ENCODE peak calls at places on chromosomes 2 and 18, in nine cellular contexts. F, J, R, P, N, L, Y, A and C are unnamed samples.

GRCh38 chr2:69619725-69620124 is 23.8 kb downstream of the AAK1 start:
- DNase-seq in L (no peak), P (no peak), Y (no peak), N (no peak), A (no peak), J (no peak), R (no peak), F (no peak), C (no peak)

GRCh38 chr2:207487650-207488315 is 42.0 kb upstream of the CREB1 start:
- DNase-seq in J (peak), P (no peak), Y (no peak), R (no peak), F (no peak), A (no peak), N (no peak), L (no peak), C (no peak)

GRCh38 chr2:145000376-145000775 is 480.5 kb upstream of the ZEB2 start:
- DNase-seq in N (no peak), Y (no peak), R (no peak), L (no peak), F (no peak), P (no peak), J (no peak), A (no peak), C (no peak)

GRCh38 chr2:174846941-174847938 is 83.0 kb upstream of the CHRNA1 start:
- DNase-seq in N (no peak), J (peak), F (no peak), P (no peak), L (peak), R (no peak), Y (no peak), A (no peak), C (no peak)

GRCh38 chr2:27494944-27495554 is at the start of gene FNDC4:
- DNase-seq in J (no peak), P (no peak), N (no peak), A (peak), L (no peak), Y (peak), R (no peak), F (peak), C (no peak)

GRCh38 chr2:95073856-95074662 is 47.5 kb downstream of the MRPS5 start:
- DNase-seq in Y (no peak), A (no peak), N (no peak), F (no peak), R (no peak), J (no peak), P (no peak), L (peak), C (no peak)

GRCh38 chr2:188524519-188525113 is 232.9 kb downstream of the GULP1 start:
- DNase-seq in F (peak), L (no peak), Y (peak), R (no peak), J (peak), P (no peak), N (peak), A (no peak), C (no peak)

GRCh38 chr18:57915848-57916596 is 112.9 kb upstream of the ATP8B1 start:
- DNase-seq in N (peak), F (peak), R (no peak), J (peak), P (no peak), Y (no peak), L (no peak), A (no peak), C (no peak)

GRCh38 chr2:37671816-37672103 is 318 bp upstream of the CDC42EP3 start:
- DNase-seq in Y (no peak), J (no peak), N (no peak), P (no peak), F (no peak), A (no peak), R (no peak), L (no peak), C (no peak)

GRCh38 chr2:12504443-12504842 is 212.3 kb upstream of the TRIB2 start:
- DNase-seq in P (no peak), A (no peak), J (peak), L (no peak), R (no peak), N (no peak), F (no peak), Y (no peak), C (no peak)

GRCh38 chr2:129929321-129930290 is 49.9 kb upstream of the RAB6C start:
- DNase-seq in N (no peak), R (peak), F (no peak), P (no peak), J (no peak), A (no peak), L (no peak), Y (no peak), C (peak)

GRCh38 chr2:20015482-20016083 is 3.1 kb upstream of the MATN3 start:
- DNase-seq in N (peak), L (peak), A (no peak), P (no peak), Y (peak), F (no peak), R (no peak), J (peak), C (no peak)

GRCh38 chr2:201070966-201071304 is 536 bp downstream of the HYCC2 start:
- DNase-seq in J (no peak), Y (no peak), P (no peak), L (no peak), N (peak), R (no peak), F (no peak), A (no peak), C (no peak)

GRCh38 chr2:238939521-238940403 is 91.9 kb downstream of the TWIST2 start:
- DNase-seq in F (no peak), P (no peak), A (no peak), R (peak), Y (no peak), N (no peak), L (no peak), J (no peak), C (peak)

GRCh38 chr2:131517106-131517831 is 10.4 kb upstream of the CCDC74A start:
- DNase-seq in J (no peak), A (no peak), R (no peak), F (no peak), N (no peak), P (no peak), L (no peak), Y (no peak), C (no peak)

GRCh38 chr2:196230051-196230450 is 58.7 kb upstream of the STK17B start:
- DNase-seq in F (peak), J (no peak), L (no peak), A (no peak), R (no peak), N (no peak), Y (no peak), P (no peak), C (no peak)

GRCh38 chr2:237627463-237628321 is at the start of gene LRRFIP1:
- DNase-seq in F (peak), N (no peak), J (no peak), P (peak), R (no peak), L (no peak), Y (peak), A (peak), C (no peak)

GRCh38 chr2:144489315-144489920 is 30.5 kb downstream of the ZEB2 start:
- DNase-seq in F (no peak), Y (no peak), N (no peak), J (no peak), P (no peak), A (no peak), R (no peak), L (no peak), C (no peak)

GRCh38 chr2:152320166-152320565 is 14.8 kb upstream of the FMNL2 start:
- DNase-seq in L (no peak), J (peak), A (no peak), P (no peak), F (no peak), R (no peak), N (no peak), Y (no peak), C (no peak)

GRCh38 chr2:134289225-134289624 is 35.4 kb downstream of the MGAT5 start:
- DNase-seq in F (peak), L (no peak), J (no peak), N (no peak), P (peak), R (no peak), Y (no peak), A (no peak), C (no peak)

GRCh38 chr2:63842149-63843061 is 709 bp downstream of the UGP2 start:
- DNase-seq in P (no peak), Y (peak), F (peak), J (peak), L (peak), N (peak), R (peak), A (peak), C (no peak)

GRCh38 chr2:111117666-111118454 is 2.9 kb upstream of the BCL2L11 start:
- DNase-seq in R (no peak), Y (peak), F (peak), L (no peak), J (peak), N (no peak), P (no peak), A (peak), C (no peak)

GRCh38 chr2:15311201-15311882 is 249.8 kb downstream of the NBAS start:
- DNase-seq in Y (no peak), F (no peak), J (no peak), P (no peak), N (peak), A (no peak), L (no peak), R (no peak), C (no peak)

GRCh38 chr2:27290571-27290970 is 8.3 kb downstream of the TRIM54 start:
- DNase-seq in L (no peak), Y (no peak), A (no peak), P (no peak), J (no peak), R (no peak), N (peak), F (no peak), C (no peak)

GRCh38 chr2:57570961-57571360 is 475.6 kb upstream of the VRK2 start:
- DNase-seq in P (no peak), L (no peak), N (no peak), F (no peak), R (no peak), Y (no peak), A (no peak), J (no peak), C (no peak)

GRCh38 chr2:128454980-128455709 is 136.5 kb upstream of the HS6ST1 start:
- DNase-seq in J (no peak), L (no peak), F (no peak), R (no peak), P (no peak), N (no peak), Y (no peak), A (no peak), C (peak)

GRCh38 chr2:181953773-181954537 is 31.7 kb upstream of the PPP1R1C start:
- DNase-seq in P (peak), Y (no peak), J (peak), R (peak), L (no peak), A (peak), N (peak), F (peak), C (no peak)
- TF ChIP-seq CTCF in P (peak), Y (no peak), J (peak), R (peak), L (peak), A (peak), N (peak), F (peak), C (peak)

GRCh38 chr2:215794829-215795546 is 218.4 kb downstream of the MREG start:
- DNase-seq in P (no peak), A (no peak), R (no peak), N (peak), Y (peak), F (no peak), J (no peak), L (peak), C (no peak)
- TF ChIP-seq CTCF in P (no peak), A (peak), R (no peak), N (peak), Y (peak), F (no peak), J (no peak), L (no peak), C (peak)

DNA sequence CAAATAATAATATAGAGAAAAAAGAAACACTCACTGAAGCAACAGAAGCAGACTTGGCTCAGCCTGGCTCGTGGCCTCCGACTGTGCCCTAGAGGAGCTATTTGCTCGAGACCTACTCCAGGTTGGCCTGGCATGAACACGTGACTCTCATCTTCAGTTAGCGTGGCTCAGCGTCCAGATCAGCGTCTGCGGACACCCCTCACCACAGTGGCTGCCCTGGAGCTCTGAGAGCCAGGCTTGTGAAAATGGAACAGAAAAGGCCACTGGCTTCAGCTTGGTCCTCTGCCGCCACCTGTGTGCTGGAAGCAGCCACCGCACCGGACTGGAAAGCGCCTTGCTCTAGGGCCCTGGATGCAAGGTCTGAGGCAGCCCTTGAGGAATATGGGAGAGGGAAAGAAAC is 1184.0 kb upstream of the GYPC start:
- DNase-seq in Y (peak), P (no peak), L (no peak), N (no peak), F (peak), A (no peak), R (no peak), J (peak), C (no peak)
- TF ChIP-seq CTCF in Y (peak), P (no peak), L (peak), N (no peak), F (no peak), A (no peak), R (no peak), J (peak), C (peak)

DNA sequence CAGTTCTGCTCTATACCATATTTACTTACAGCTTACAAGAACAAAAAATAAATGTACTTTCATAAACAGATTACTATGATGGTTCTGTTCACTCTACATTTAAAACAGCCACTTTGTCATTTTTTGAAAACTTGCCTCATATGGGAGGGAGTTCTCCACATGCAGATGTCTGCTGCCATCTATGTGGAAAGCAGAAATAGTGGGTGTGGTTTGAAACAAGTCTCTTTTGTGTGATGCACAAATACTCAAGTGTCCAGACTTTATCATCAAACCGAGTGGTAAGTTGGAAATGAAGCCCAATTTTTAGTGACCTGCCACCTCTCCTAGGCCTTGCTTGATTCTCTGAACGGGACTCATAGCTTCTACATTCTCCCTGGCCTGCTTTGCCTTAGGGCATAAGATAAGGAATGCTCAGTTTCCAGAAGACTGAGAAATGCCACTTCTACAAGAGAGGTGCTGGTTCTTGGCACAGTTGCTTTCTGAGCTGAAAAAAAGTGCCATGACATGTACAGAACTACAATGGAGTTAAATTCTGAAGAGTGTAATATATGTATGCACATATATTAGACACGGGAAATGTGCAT is 221.1 kb downstream of the SLC8A1 start:
- DNase-seq in R (no peak), Y (no peak), F (no peak), P (no peak), N (peak), A (no peak), J (no peak), L (no peak), C (no peak)
- TF ChIP-seq CTCF in R (no peak), Y (no peak), F (no peak), P (no peak), N (peak), A (peak), J (no peak), L (no peak), C (no peak)

GRCh38 chr2:109208071-109208950 is 79.3 kb downstream of the SH3RF3 start:
- DNase-seq in R (no peak), Y (no peak), L (no peak), P (no peak), J (peak), A (no peak), F (no peak), N (no peak), C (no peak)
- TF ChIP-seq CTCF in R (no peak), Y (no peak), L (peak), P (no peak), J (no peak), A (no peak), F (no peak), N (peak), C (no peak)

GRCh38 chr2:217090884-217091283 is 231.0 kb upstream of the TNP1 start:
- DNase-seq in Y (no peak), P (no peak), J (no peak), R (no peak), A (no peak), F (no peak), N (no peak), L (no peak), C (no peak)

GRCh38 chr2:217091531-217091930 is 231.7 kb upstream of the TNP1 start:
- DNase-seq in J (no peak), N (no peak), Y (no peak), L (no peak), R (no peak), A (no peak), P (no peak), F (no peak), C (no peak)

GRCh38 chr2:217086038-217086522 is 226.2 kb upstream of the TNP1 start:
- DNase-seq in P (no peak), L (no peak), A (no peak), R (no peak), F (no peak), J (peak), N (no peak), Y (no peak), C (no peak)

GRCh38 chr2:217090024-217090473 is 230.2 kb upstream of the TNP1 start:
- DNase-seq in A (no peak), R (no peak), L (no peak), P (no peak), Y (no peak), F (no peak), N (peak), J (peak), C (no peak)

GRCh38 chr2:217085543-217085942 is 225.7 kb upstream of the TNP1 start:
- DNase-seq in P (no peak), L (no peak), J (peak), Y (no peak), N (no peak), R (no peak), F (no peak), A (no peak), C (no peak)
- TF ChIP-seq CTCF in P (no peak), L (no peak), J (peak), Y (no peak), N (no peak), R (no peak), F (no peak), A (no peak), C (no peak)

DNA sequence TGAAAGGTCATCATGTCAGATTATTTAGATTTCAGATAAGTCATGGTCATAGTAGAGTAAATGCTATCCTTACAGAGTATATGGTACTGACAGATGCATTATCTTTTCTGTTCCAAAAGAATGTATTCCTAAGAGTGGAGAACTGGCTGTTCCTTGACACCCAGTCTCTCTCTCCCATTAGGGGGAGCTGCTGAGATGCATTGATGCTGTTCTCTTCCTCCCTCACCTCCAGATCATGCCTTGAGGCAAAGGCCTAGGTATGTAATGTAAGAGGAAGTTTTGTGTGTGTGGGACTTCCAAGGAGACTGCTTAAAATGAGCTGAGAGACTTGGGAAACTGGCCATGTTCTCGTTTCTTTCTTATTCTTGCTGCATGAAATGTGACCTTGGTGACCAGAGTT is 979.5 kb upstream of the CELF4 start:
- DNase-seq in R (no peak), A (no peak), Y (peak), N (no peak), L (no peak), J (no peak), F (no peak), P (no peak), C (no peak)
- TF ChIP-seq CTCF in R (no peak), A (peak), Y (peak), N (peak), L (no peak), J (no peak), F (no peak), P (no peak), C (peak)

DNA sequence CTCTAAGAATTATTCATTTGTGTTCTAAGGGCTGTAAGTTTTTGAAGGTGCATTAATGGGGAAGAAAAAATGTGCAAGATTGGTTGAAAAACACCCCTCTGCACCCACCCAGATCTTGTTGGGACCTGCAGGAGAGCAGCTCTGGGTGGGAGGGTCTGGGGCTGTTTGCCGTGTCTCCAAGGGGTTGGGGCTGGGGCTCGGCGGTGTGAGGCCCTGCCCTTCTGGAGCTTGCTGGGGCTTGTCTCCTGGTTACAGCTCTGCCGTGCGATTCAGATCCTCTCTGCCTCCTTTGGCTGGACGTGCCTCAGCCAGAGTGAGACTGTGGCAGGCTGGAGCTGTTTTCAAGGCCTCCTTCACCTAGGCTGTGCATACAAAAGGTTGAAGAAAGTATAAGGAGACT is 26.1 kb downstream of the IGFBP2 start:
- DNase-seq in Y (no peak), L (no peak), R (no peak), A (no peak), F (no peak), P (no peak), J (no peak), N (no peak), C (no peak)
- TF ChIP-seq CTCF in Y (no peak), L (no peak), R (no peak), A (no peak), F (no peak), P (no peak), J (no peak), N (no peak), C (no peak)